ENCODE peak calls at places on chromosome 15, in five cellular contexts. One of them, this sample, is unnamed.

GRCh38 chr15:45637552-45638033 is 2.8 kb downstream of the SQOR start:
- DNase-seq in endothelial cell of umbilical vein: peak; percentile 91
- DNase-seq in stimulated activated naive CD4-positive, alpha-beta T cell: peak; percentile 16
- DNase-seq in NCI-H1694 treated with DMSO at 0.1 percent for 48 hours: no peak
- DNase-seq in T-cell: peak; percentile 54
- DNase-seq in this sample: peak; percentile 60

GRCh38 chr15:69086427-69087205 is 72.1 kb downstream of the NOX5 start:
- DNase-seq in NCI-H1694 treated with DMSO at 0.1 percent for 48 hours: no peak
- DNase-seq in endothelial cell of umbilical vein: no peak
- DNase-seq in T-cell: no peak
- DNase-seq in stimulated activated naive CD4-positive, alpha-beta T cell: no peak
- DNase-seq in this sample: no peak

GRCh38 chr15:77482570-77482969 is 61.9 kb downstream of the HMG20A start:
- DNase-seq in endothelial cell of umbilical vein: peak; percentile 87
- DNase-seq in T-cell: no peak
- DNase-seq in NCI-H1694 treated with DMSO at 0.1 percent for 48 hours: no peak
- DNase-seq in stimulated activated naive CD4-positive, alpha-beta T cell: no peak
- DNase-seq in this sample: peak; percentile 63

GRCh38 chr15:69088300-69088965 is 72.0 kb upstream of the GLCE start:
- DNase-seq in stimulated activated naive CD4-positive, alpha-beta T cell: no peak
- DNase-seq in endothelial cell of umbilical vein: no peak
- DNase-seq in NCI-H1694 treated with DMSO at 0.1 percent for 48 hours: no peak
- DNase-seq in T-cell: no peak
- DNase-seq in this sample: no peak

GRCh38 chr15:65258863-65259262 is 27.8 kb downstream of the PARP16 start:
- DNase-seq in T-cell: no peak
- DNase-seq in NCI-H1694 treated with DMSO at 0.1 percent for 48 hours: no peak
- DNase-seq in stimulated activated naive CD4-positive, alpha-beta T cell: no peak
- DNase-seq in endothelial cell of umbilical vein: no peak
- DNase-seq in this sample: no peak

GRCh38 chr15:93121089-93121488 is 32.1 kb upstream of the RGMA start:
- DNase-seq in T-cell: no peak
- DNase-seq in endothelial cell of umbilical vein: no peak
- DNase-seq in stimulated activated naive CD4-positive, alpha-beta T cell: no peak
- DNase-seq in NCI-H1694 treated with DMSO at 0.1 percent for 48 hours: peak; percentile 93
- DNase-seq in this sample: no peak

GRCh38 chr15:69603369-69604049 is 150.9 kb downstream of the RPLP1 start:
- DNase-seq in T-cell: no peak
- DNase-seq in stimulated activated naive CD4-positive, alpha-beta T cell: no peak
- DNase-seq in endothelial cell of umbilical vein: no peak
- DNase-seq in NCI-H1694 treated with DMSO at 0.1 percent for 48 hours: no peak
- DNase-seq in this sample: peak; percentile 13

GRCh38 chr15:74367296-74367854 is at the start of gene CYP11A1:
- DNase-seq in T-cell: no peak
- DNase-seq in endothelial cell of umbilical vein: no peak
- DNase-seq in NCI-H1694 treated with DMSO at 0.1 percent for 48 hours: no peak
- DNase-seq in stimulated activated naive CD4-positive, alpha-beta T cell: no peak
- DNase-seq in this sample: no peak